ENCODE peak calls at places on chromosomes 13 and 19, in five cellular contexts. O is keratinocyte, T is bronchial epithelial cell, V is cardiac fibroblast, R is heart left ventricle. N is an unnamed sample.

GRCh38 chr19:49020342-49020741 is 3.5 kb upstream of the LHB start:
- DNase-seq in V (no peak), O (no peak), R (no peak), T (no peak), N (no peak)

GRCh38 chr19:44890366-44891015 is 563 bp upstream of the TOMM40 start:
- DNase-seq in T (peak), O (peak), R (peak), V (peak), N (peak)

GRCh38 chr13:106246237-106246636 is 289.2 kb downstream of the EFNB2 start:
- DNase-seq in T (no peak), O (no peak), V (no peak), R (no peak), N (no peak)

GRCh38 chr19:2716722-2717637 is 4.2 kb downstream of the DIRAS1 start:
- DNase-seq in V (no peak), T (no peak), O (no peak), R (no peak), N (no peak)

GRCh38 chr13:51373451-51373850 is 34.0 kb downstream of the SERPINE3 start:
- DNase-seq in T (no peak), V (no peak), R (no peak), O (no peak), N (no peak)

GRCh38 chr13:42526276-42526675 is 47.7 kb upstream of the TNFSF11 start:
- DNase-seq in O (no peak), R (no peak), V (no peak), T (no peak), N (no peak)

GRCh38 chr13:24215732-24216131 is 55.2 kb downstream of the SPATA13 start:
- DNase-seq in V (peak), T (peak), R (peak), O (no peak), N (peak)

GRCh38 chr13:20769834-20770233 is 3.9 kb downstream of the EEF1AKMT1 start:
- DNase-seq in T (no peak), V (no peak), O (no peak), R (no peak), N (no peak)

GRCh38 chr13:91375119-91375729 is 23.2 kb upstream of the GPC5 start:
- DNase-seq in V (peak), R (no peak), T (no peak), O (no peak), N (peak)

GRCh38 chr13:110454227-110454859 is 107.2 kb downstream of the RAB20 start:
- DNase-seq in V (no peak), R (no peak), T (no peak), O (no peak), N (no peak)
- H3K4me3 ChIP-seq in V (no peak), R (no peak), T (no peak), O (no peak), N (no peak)

GRCh38 chr19:588758-589692 is 656 bp upstream of the HCN2 start:
- DNase-seq in T (no peak), V (no peak), O (no peak), R (no peak), N (no peak)

GRCh38 chr19:590396-590745 is 690 bp downstream of the HCN2 start:
- DNase-seq in V (peak), O (no peak), T (no peak), R (no peak), N (peak)

GRCh38 chr19:589693-590395 is at the start of gene HCN2:
- DNase-seq in V (no peak), O (no peak), R (no peak), T (no peak), N (no peak)

GRCh38 chr19:590750-591098 is 1.0 kb downstream of the HCN2 start:
- DNase-seq in T (no peak), V (no peak), O (no peak), R (no peak), N (no peak)

DNA sequence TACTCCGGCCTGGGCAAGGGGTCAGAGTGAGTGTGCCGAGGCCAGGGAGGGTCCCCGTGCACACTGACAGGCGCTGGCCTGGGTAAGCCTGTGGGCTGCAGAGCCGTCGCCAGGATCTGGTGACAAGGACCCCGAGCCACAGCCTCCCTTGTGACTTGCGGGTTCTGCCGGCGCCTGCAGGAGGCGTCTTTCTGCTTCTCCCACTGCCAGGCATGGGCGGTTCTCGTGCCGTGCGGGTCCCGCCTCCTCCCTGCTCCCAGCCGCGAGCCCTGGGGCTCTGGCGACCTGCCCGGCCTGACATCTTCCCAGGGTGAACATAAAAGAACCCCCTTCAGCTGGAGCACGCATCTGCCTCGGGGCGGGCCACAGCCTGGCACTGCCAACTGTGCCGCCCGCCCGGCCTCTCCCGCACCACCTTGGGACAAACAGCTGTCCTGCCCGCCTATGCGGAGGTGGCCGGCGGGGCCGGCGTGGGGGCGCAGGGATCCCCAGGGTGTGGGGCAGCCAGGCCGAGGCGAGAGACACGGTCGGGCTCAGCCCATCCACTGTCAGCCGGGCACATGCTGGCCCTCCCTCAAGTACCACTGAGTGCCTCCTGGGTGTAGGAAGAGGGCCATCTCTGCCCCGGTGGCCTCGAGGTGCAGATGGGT is 1.5 kb upstream of the HCN2 start:
- DNase-seq in O (no peak), R (peak), V (peak), T (peak), N (peak)
- TF ChIP-seq CTCF in O (peak), R (peak), V (peak), T (peak), N (peak)

DNA sequence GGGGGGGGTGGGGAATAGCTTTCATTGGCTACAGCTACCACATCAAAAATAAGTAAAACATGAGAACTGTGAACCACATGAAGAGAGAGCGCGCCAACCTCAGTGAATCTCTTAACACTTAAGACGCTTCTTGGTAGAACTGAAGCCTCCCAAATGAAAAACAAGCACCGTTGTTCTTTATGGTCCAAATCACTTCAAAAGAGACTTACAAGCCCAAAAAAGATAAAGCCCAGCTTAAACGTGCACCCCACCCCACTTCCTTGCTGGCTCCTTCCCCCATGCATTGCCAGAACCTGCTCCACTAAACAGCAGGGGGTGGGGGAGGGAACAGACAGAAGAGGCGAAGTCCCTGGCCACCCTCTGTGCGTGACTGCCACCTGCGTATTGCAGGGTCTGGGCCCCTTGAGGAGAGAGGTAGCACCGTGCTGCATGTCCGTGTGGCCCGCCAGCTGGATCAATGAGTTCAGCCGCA is 479.1 kb downstream of the FOXO1 start:
- DNase-seq in O (no peak), V (no peak), R (no peak), T (no peak), N (no peak)
- H3K4me3 ChIP-seq in O (no peak), V (no peak), R (no peak), T (no peak), N (no peak)

GRCh38 chr19:42311612-42312160 is 1.4 kb upstream of the TMEM145 start:
- DNase-seq in O (no peak), V (no peak), R (no peak), T (no peak), N (no peak)
- TF ChIP-seq CTCF in O (peak), V (peak), R (no peak), T (peak), N (peak)

GRCh38 chr13:30762643-30763042 is 27.3 kb downstream of the ALOX5AP start:
- DNase-seq in T (no peak), V (no peak), R (no peak), O (no peak), N (peak)
- H3K4me3 ChIP-seq in T (no peak), V (no peak), R (no peak), O (no peak), N (no peak)

GRCh38 chr13:48749699-48750473 is 96.2 kb downstream of the CYSLTR2 start:
- DNase-seq in O (peak), R (peak), V (peak), T (peak), N (peak)
- TF ChIP-seq CTCF in O (peak), R (peak), V (peak), T (peak), N (peak)

DNA sequence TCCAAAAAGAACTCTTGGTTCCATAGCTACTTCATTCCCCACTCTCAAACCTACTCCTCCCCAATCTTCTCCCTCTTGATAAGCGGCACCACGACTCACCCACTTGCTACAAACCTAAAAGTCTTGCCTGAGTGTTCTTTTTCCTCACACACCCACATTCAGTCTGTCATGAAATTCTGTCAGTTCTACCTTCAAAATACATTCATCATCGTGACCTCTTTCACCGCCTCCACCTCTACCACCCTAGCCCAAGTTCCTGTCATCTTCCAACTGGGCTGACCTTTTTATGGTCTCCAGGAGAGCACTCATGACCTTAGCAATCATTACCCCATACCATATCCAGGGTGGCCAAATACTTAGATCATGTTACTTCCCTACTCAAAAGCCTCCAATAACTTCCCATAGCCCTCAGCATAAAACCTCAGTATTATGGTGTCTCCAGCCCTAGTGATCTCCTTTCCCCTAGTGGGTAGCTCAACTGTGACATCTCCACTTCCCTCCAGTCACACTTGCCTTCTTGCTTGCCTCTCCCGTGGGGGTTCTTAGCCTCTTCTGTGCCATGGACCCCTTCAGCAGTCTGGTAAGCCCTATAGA is 110.4 kb upstream of the TSC22D1 start:
- DNase-seq in T (no peak), R (no peak), O (no peak), V (no peak), N (no peak)
- H3K4me3 ChIP-seq in T (no peak), R (no peak), O (no peak), V (no peak), N (no peak)

GRCh38 chr19:1661995-1662394 is 9.6 kb upstream of the TCF3 start:
- DNase-seq in R (no peak), O (no peak), V (no peak), T (no peak), N (no peak)

GRCh38 chr19:1668048-1668338 is 15.6 kb upstream of the TCF3 start:
- DNase-seq in R (no peak), O (no peak), T (no peak), V (no peak), N (no peak)

GRCh38 chr19:1668339-1669123 is 16.1 kb upstream of the TCF3 start:
- DNase-seq in T (no peak), R (no peak), V (peak), O (no peak), N (no peak)

GRCh38 chr19:1665565-1666047 is 13.2 kb upstream of the TCF3 start:
- DNase-seq in T (no peak), R (no peak), V (no peak), O (no peak), N (no peak)

GRCh38 chr19:1663854-1664253 is 11.4 kb upstream of the TCF3 start:
- DNase-seq in O (no peak), T (no peak), V (no peak), R (no peak), N (no peak)
- TF ChIP-seq CTCF in O (no peak), T (no peak), V (no peak), R (no peak), N (no peak)

GRCh38 chr19:42465827-42466280 is 23.1 kb upstream of the CXCL17 start:
- DNase-seq in O (no peak), T (no peak), R (no peak), V (no peak), N (no peak)
- H3K4me3 ChIP-seq in O (no peak), T (no peak), R (no peak), V (no peak), N (no peak)

GRCh38 chr13:70960841-70961443 is 852.7 kb upstream of the KLHL1 start:
- DNase-seq in V (peak), T (peak), R (no peak), O (no peak), N (peak)

GRCh38 chr13:70959376-70959775 is 851.1 kb upstream of the KLHL1 start:
- DNase-seq in T (no peak), V (no peak), R (no peak), O (no peak), N (no peak)

GRCh38 chr13:70967564-70967963 is 859.3 kb upstream of the KLHL1 start:
- DNase-seq in O (no peak), V (no peak), T (no peak), R (no peak), N (no peak)

DNA sequence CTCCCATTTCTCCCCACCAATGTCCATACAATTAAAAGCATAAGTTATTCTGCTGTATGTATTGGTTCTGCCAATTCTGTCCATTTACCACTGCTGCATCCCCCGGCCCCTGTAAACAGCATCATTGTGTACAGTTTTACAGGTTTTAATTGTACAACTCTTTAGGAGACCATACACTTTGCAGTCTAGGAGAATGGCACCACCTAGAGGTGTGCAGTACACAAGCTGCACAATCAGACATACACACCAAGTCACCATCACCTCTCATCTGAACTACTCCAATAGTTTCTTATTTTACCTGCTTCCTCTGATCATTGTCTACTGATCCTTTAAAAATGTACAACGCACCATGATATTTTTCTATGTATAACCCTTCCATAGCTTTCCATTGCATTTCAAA is 855.9 kb upstream of the KLHL1 start:
- DNase-seq in R (no peak), O (no peak), V (no peak), T (peak), N (no peak)
- TF ChIP-seq CTCF in R (no peak), O (peak), V (peak), T (peak), N (no peak)